ENCODE peak calls at places on chromosome 3, in eight cellular contexts. W is stomach, T is GM12864, M is pancreas, H is dorsolateral prefrontal cortex, Y is foreskin fibroblast, R is breast epithelium, A is adrenal gland. F is an unnamed sample.

GRCh38 chr3:85574306-85574705 is 615.5 kb downstream of the CADM2 start:
- DNase-seq in W (no peak), T (no peak), M (no peak), H (no peak), Y (no peak), R (no peak), A (no peak), F (no peak)

GRCh38 chr3:176987901-176988300 is 209.4 kb downstream of the TBL1XR1 start:
- DNase-seq in W (no peak), T (no peak), M (no peak), H (no peak), Y (no peak), R (no peak), A (no peak), F (peak; percentile 16)

GRCh38 chr3:117278424-117279190 is 569.0 kb downstream of the TUSC7 start:
- DNase-seq in W (peak; percentile 27), T (no peak), M (peak; percentile 50), H (no peak), Y (no peak), R (no peak), A (peak; percentile 76), F (no peak)

GRCh38 chr3:67018789-67019525 is 20.9 kb downstream of the KBTBD8 start:
- DNase-seq in W (no peak), T (no peak), M (no peak), H (no peak), Y (no peak), R (no peak), A (no peak), F (no peak)

GRCh38 chr3:18680759-18681158 is 255.6 kb upstream of the SATB1 start:
- DNase-seq in W (no peak), T (no peak), M (no peak), H (no peak), Y (no peak), R (no peak), A (no peak), F (no peak)

GRCh38 chr3:174538116-174538515 is 321.0 kb upstream of the NAALADL2 start:
- DNase-seq in W (no peak), T (no peak), M (no peak), H (no peak), Y (no peak), R (no peak), A (no peak), F (no peak)

GRCh38 chr3:104628185-104628789 is 738.4 kb upstream of the ALCAM start:
- DNase-seq in W (no peak), T (no peak), M (no peak), H (no peak), Y (peak; percentile 39), R (no peak), A (no peak), F (peak; percentile 48)

GRCh38 chr3:13686332-13686731 is 137.4 kb downstream of the FBLN2 start:
- DNase-seq in W (no peak), T (no peak), M (no peak), H (no peak), Y (no peak), R (no peak), A (no peak), F (no peak)

GRCh38 chr3:152718810-152719209 is 116.1 kb upstream of the P2RY1 start:
- DNase-seq in W (no peak), T (no peak), M (no peak), H (no peak), Y (no peak), R (no peak), A (no peak), F (no peak)

GRCh38 chr3:181486496-181486895 is 225.2 kb upstream of the SOX2 start:
- DNase-seq in W (no peak), T (no peak), M (no peak), H (no peak), Y (no peak), R (no peak), A (no peak), F (no peak)

GRCh38 chr3:24709921-24710320 is 215.3 kb upstream of the THRB start:
- DNase-seq in W (no peak), T (no peak), M (no peak), H (no peak), Y (no peak), R (no peak), A (no peak), F (no peak)

GRCh38 chr3:69033470-69033869 is 18.7 kb downstream of the TMF1 start:
- DNase-seq in W (no peak), T (no peak), M (no peak), H (no peak), Y (peak; percentile 85), R (no peak), A (no peak), F (no peak)

GRCh38 chr3:121719423-121719822 is 30.1 kb downstream of the GOLGB1 start:
- DNase-seq in W (no peak), T (no peak), M (no peak), H (no peak), Y (no peak), R (no peak), A (no peak), F (no peak)

GRCh38 chr3:194206375-194206774 is 70.4 kb downstream of the HES1 start:
- DNase-seq in W (no peak), T (no peak), M (peak; percentile 35), H (no peak), Y (no peak), R (no peak), A (peak; percentile 76), F (no peak)

GRCh38 chr3:107063351-107063750 is 313.9 kb upstream of the CCDC54 start:
- DNase-seq in W (no peak), T (no peak), M (no peak), H (no peak), Y (no peak), R (no peak), A (no peak), F (no peak)

GRCh38 chr3:193819117-193819978 is 226.3 kb downstream of the OPA1 start:
- DNase-seq in W (no peak), T (no peak), M (no peak), H (no peak), Y (no peak), R (no peak), A (no peak), F (no peak)

GRCh38 chr3:135157045-135157444 is 362.0 kb downstream of the EPHB1 start:
- DNase-seq in W (no peak), T (no peak), M (no peak), H (no peak), Y (no peak), R (no peak), A (no peak), F (no peak)

GRCh38 chr3:117671707-117672318 is 962.2 kb downstream of the TUSC7 start:
- DNase-seq in W (no peak), T (no peak), M (no peak), H (no peak), Y (no peak), R (no peak), A (peak; percentile 19), F (no peak)

GRCh38 chr3:49998326-49998725 is 58.4 kb downstream of the RBM6 start:
- DNase-seq in W (no peak), T (no peak), M (no peak), H (no peak), Y (peak; percentile 52), R (no peak), A (no peak), F (peak; percentile 20)

GRCh38 chr3:158731938-158732855 is at the start of gene RARRES1:
- DNase-seq in W (peak; percentile 70), T (peak; percentile 3), M (peak; percentile 43), H (peak; percentile 71), Y (peak; percentile 43), R (peak; percentile 67), A (peak; percentile 72), F (no peak)

GRCh38 chr3:38840987-38841386 is 25.0 kb upstream of the SCN10A start:
- DNase-seq in W (no peak), T (no peak), M (no peak), H (no peak), Y (no peak), R (no peak), A (no peak), F (no peak)
- TF ChIP-seq CTCF in W (no peak), T (no peak), M (no peak), H (no peak), Y (no peak), R (no peak), A (no peak), F (peak; percentile 22)

DNA sequence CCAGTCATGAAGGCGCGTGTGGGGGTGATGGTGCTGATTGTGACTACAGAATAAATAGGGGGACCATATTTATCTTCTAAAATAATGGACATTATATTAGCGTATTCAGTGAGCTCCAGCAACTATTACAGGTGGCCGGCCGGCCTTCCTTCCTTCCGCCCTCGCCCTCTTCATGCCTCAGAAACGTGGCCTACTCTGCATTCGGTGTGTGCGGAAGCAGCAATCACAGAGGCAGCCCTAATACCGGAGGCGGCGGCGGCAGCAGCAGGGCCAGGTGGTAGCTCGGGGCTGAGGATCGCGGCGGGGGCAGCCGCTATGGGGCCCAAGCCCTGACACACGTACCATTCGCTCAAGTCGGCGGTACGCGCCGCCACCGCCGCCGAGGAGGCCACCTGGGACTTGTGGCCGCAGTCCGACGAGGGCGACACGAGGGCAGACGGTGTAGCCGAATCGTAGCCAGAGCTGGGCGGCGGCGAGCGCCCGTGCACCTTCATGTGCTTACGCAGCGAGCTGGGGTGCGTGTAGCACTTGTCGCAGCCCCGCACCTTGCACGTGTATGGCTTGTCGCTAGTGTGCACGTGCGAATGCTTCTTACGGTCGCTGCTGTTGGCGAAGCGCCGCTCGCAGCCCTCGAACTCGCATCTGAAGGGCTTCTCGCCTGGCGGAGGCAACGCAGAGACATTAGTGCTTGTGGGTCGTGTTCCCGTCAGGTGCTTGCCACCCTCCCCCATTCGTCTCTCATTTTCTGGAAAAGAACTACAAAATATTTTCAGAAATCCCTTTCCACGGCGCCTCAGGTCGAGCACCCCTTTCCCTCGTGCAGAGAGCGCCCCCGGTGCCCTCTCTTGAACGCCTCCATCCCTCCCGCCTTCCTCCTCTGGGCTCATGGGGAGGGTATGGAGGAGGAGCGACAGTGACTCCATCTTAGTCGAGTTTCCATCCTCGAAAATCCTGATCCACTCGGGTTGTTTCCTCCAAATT is 15.5 kb downstream of the ZIC4 start:
- DNase-seq in W (no peak), T (no peak), M (no peak), H (peak; percentile 64), Y (no peak), R (no peak), A (no peak), F (no peak)
- H3K4me3 ChIP-seq in W (no peak overlapping the region), T (no peak overlapping the region), M (no peak overlapping the region), H (peak overlapping the region; percentile 81), Y (no peak overlapping the region), R (peak overlapping the region; percentile 58), A (no peak overlapping the region), F (no peak overlapping the region)

GRCh38 chr3:60970850-60971249 is 280.4 kb downstream of the FHIT start:
- DNase-seq in W (no peak), T (no peak), M (no peak), H (no peak), Y (no peak), R (no peak), A (no peak), F (no peak)

GRCh38 chr3:60972599-60972998 is 278.7 kb downstream of the FHIT start:
- DNase-seq in W (no peak), T (no peak), M (no peak), H (no peak), Y (no peak), R (no peak), A (no peak), F (no peak)

GRCh38 chr3:60967141-60967540 is 284.1 kb downstream of the FHIT start:
- DNase-seq in W (no peak), T (no peak), M (no peak), H (no peak), Y (no peak), R (no peak), A (no peak), F (no peak)
- TF ChIP-seq CTCF in W (no peak), T (no peak), M (no peak), H (no peak), Y (no peak), R (no peak), A (no peak), F (no peak)

GRCh38 chr3:52451237-52452083 is 2.4 kb downstream of the TNNC1 start:
- DNase-seq in W (no peak), T (no peak), M (no peak), H (no peak), Y (no peak), R (no peak), A (no peak), F (no peak)
- H3K4me3 ChIP-seq in W (no peak overlapping the region), T (no peak overlapping the region), M (no peak overlapping the region), H (no peak overlapping the region), Y (no peak overlapping the region), R (no peak overlapping the region), A (no peak overlapping the region), F (no peak overlapping the region)

F was measured in AG09309.